ENCODE peak calls at places on chromosomes 5 and 9, in ten cellular contexts. Y, H, Z, E, O, I, K, G, W and T are unnamed samples.

GRCh38 chr9:14433293-14433818 is 119.4 kb upstream of the NFIB start:
- DNase-seq in Y (no peak), H (no peak), Z (no peak), E (peak; percentile 23), O (no peak), I (no peak), K (no peak), G (no peak), W (no peak), T (no peak)

GRCh38 chr5:160390787-160391696 is 8.8 kb downstream of the FAM200C start:
- DNase-seq in Y (no peak), H (no peak), Z (no peak), E (peak; percentile 51), O (peak; percentile 23), I (no peak), K (peak; percentile 37), G (no peak), W (no peak), T (no peak)

GRCh38 chr9:37508135-37508833 is 22.5 kb downstream of the POLR1E start:
- DNase-seq in Y (no peak), H (no peak), Z (no peak), E (peak; percentile 37), O (peak; percentile 96), I (no peak), K (no peak), G (no peak), W (no peak), T (no peak)

GRCh38 chr5:95081500-95082355 is 203.2 kb downstream of the MCTP1 start:
- DNase-seq in Y (peak; percentile 17), H (peak; percentile 4), Z (no peak), E (peak; percentile 97), O (peak; percentile 9), I (peak; percentile 10), K (peak; percentile 94), G (peak; percentile 28), W (no peak), T (peak; percentile 60)

GRCh38 chr5:133763744-133764143 is 151.4 kb upstream of the FSTL4 start:
- DNase-seq in Y (no peak), H (no peak), Z (no peak), E (no peak), O (no peak), I (no peak), K (no peak), G (no peak), W (no peak), T (no peak)

GRCh38 chr5:36152324-36153298 is 700 bp downstream of the SKP2 start:
- DNase-seq in Y (no peak), H (no peak), Z (no peak), E (peak; percentile 54), O (no peak), I (no peak), K (peak; percentile 43), G (peak; percentile 15), W (peak; percentile 47), T (no peak)

GRCh38 chr5:54778783-54779182 is 206.6 kb downstream of the ESM1 start:
- DNase-seq in Y (no peak), H (no peak), Z (no peak), E (no peak), O (no peak), I (no peak), K (no peak), G (no peak), W (no peak), T (no peak)

GRCh38 chr9:98356326-98356725 is 100.9 kb upstream of the TBC1D2 start:
- DNase-seq in Y (no peak), H (no peak), Z (no peak), E (peak; percentile 23), O (no peak), I (no peak), K (no peak), G (no peak), W (no peak), T (no peak)

GRCh38 chr9:15018238-15018637 is 108.0 kb upstream of the FREM1 start:
- DNase-seq in Y (no peak), H (no peak), Z (no peak), E (no peak), O (no peak), I (no peak), K (no peak), G (no peak), W (no peak), T (no peak)

GRCh38 chr5:68266457-68266856 is 50.9 kb downstream of the PIK3R1 start:
- DNase-seq in Y (no peak), H (no peak), Z (no peak), E (peak; percentile 58), O (no peak), I (no peak), K (peak; percentile 49), G (no peak), W (no peak), T (no peak)

GRCh38 chr5:79486116-79486515 is 27.8 kb downstream of the HOMER1 start:
- DNase-seq in Y (no peak), H (no peak), Z (no peak), E (no peak), O (no peak), I (no peak), K (no peak), G (no peak), W (no peak), T (no peak)

GRCh38 chr9:116569111-116569510 is 118.0 kb upstream of the TRIM32 start:
- DNase-seq in Y (no peak), H (no peak), Z (no peak), E (no peak), O (no peak), I (no peak), K (no peak), G (no peak), W (no peak), T (no peak)

GRCh38 chr5:32734822-32735378 is 23.8 kb downstream of the NPR3 start:
- DNase-seq in Y (no peak), H (no peak), Z (no peak), E (no peak), O (no peak), I (no peak), K (no peak), G (no peak), W (no peak), T (no peak)

GRCh38 chr5:93423333-93423714 is 157.7 kb downstream of the NR2F1-AS1 start:
- DNase-seq in Y (no peak), H (no peak), Z (no peak), E (no peak), O (no peak), I (no peak), K (no peak), G (no peak), W (no peak), T (no peak)